ENCODE peak calls at places on chromosomes 1 and 21, in ten cellular contexts. V, K, W, S, R, Y, A, T, E and J are unnamed samples.

GRCh38 chr1:108750476-108751191 is 4.2 kb downstream of the STXBP3 start:
- DNase-seq in V (no peak), K (no peak), W (peak; percentile 4), S (no peak), R (no peak), Y (no peak), A (no peak), T (no peak), E (no peak), J (peak; percentile 24)

GRCh38 chr1:230825061-230825803 is 43.1 kb downstream of the C1orf198 start:
- DNase-seq in V (no peak), K (peak; percentile 77), W (peak; percentile 81), S (no peak), R (no peak), Y (peak; percentile 73), A (peak; percentile 24), T (peak; percentile 30), E (peak; percentile 92), J (peak; percentile 86)

GRCh38 chr1:245380790-245381535 is 226.2 kb downstream of the KIF26B start:
- DNase-seq in V (no peak), K (no peak), W (no peak), S (no peak), R (no peak), Y (peak; percentile 48), A (no peak), T (no peak), E (no peak), J (peak; percentile 29)

GRCh38 chr1:217713223-217713622 is 82.1 kb downstream of the SPATA17 start:
- DNase-seq in V (no peak), K (no peak), W (peak; percentile 55), S (no peak), R (no peak), Y (no peak), A (no peak), T (no peak), E (no peak), J (no peak)

GRCh38 chr1:21913763-21914162 is 23.3 kb downstream of the HSPG2 start:
- DNase-seq in V (no peak), K (no peak), W (no peak), S (no peak), R (no peak), Y (no peak), A (no peak), T (peak; percentile 31), E (no peak), J (peak; percentile 47)

GRCh38 chr21:34020005-34020847 is 53.2 kb upstream of the MRPS6 start:
- DNase-seq in V (no peak), K (peak; percentile 31), W (no peak), S (no peak), R (no peak), Y (no peak), A (no peak), T (no peak), E (no peak), J (no peak)

GRCh38 chr1:100721502-100722205 is 2.1 kb downstream of the VCAM1 start:
- DNase-seq in V (no peak), K (peak; percentile 12), W (peak; percentile 92), S (no peak), R (peak; percentile 22), Y (peak; percentile 52), A (no peak), T (no peak), E (peak; percentile 74), J (peak; percentile 94)

GRCh38 chr1:93673159-93673657 is 8.4 kb downstream of the BCAR3 start:
- DNase-seq in V (no peak), K (no peak), W (peak; percentile 80), S (no peak), R (no peak), Y (peak; percentile 56), A (no peak), T (no peak), E (no peak), J (peak; percentile 61)

GRCh38 chr1:16967095-16967567 is 13.3 kb downstream of the MFAP2 start:
- DNase-seq in V (no peak), K (no peak), W (peak; percentile 84), S (no peak), R (no peak), Y (peak; percentile 81), A (no peak), T (no peak), E (no peak), J (no peak)

GRCh38 chr1:208235983-208236761 is 8.0 kb downstream of the PLXNA2 start:
- DNase-seq in V (no peak), K (no peak), W (peak; percentile 87), S (no peak), R (no peak), Y (peak; percentile 65), A (no peak), T (peak; percentile 59), E (no peak), J (peak; percentile 82)

GRCh38 chr1:64031191-64031590 is 172.2 kb upstream of the UBE2U start:
- DNase-seq in V (no peak), K (no peak), W (peak; percentile 85), S (no peak), R (no peak), Y (no peak), A (no peak), T (no peak), E (peak; percentile 29), J (no peak)

GRCh38 chr1:235892080-235892670 is 25.5 kb upstream of the LYST start:
- DNase-seq in V (no peak), K (no peak), W (no peak), S (no peak), R (no peak), Y (no peak), A (no peak), T (no peak), E (no peak), J (no peak)

GRCh38 chr1:109213824-109214693 is at the start of gene SARS1:
- DNase-seq in V (peak; percentile 40), K (peak; percentile 90), W (peak; percentile 79), S (peak; percentile 79), R (peak; percentile 92), Y (peak; percentile 98), A (peak; percentile 95), T (peak; percentile 70), E (peak; percentile 58), J (peak; percentile 92)

GRCh38 chr1:157438236-157439012 is 113.9 kb downstream of the FCRL5 start:
- DNase-seq in V (no peak), K (no peak), W (peak; percentile 65), S (no peak), R (no peak), Y (no peak), A (no peak), T (no peak), E (no peak), J (peak; percentile 26)

GRCh38 chr21:44914176-44914874 is 6.4 kb downstream of the ITGB2 start:
- DNase-seq in V (no peak), K (peak; percentile 45), W (no peak), S (no peak), R (no peak), Y (no peak), A (peak; percentile 85), T (no peak), E (no peak), J (no peak)

GRCh38 chr1:231040019-231040799 is at the start of gene FAM89A:
- DNase-seq in V (no peak), K (peak; percentile 68), W (peak; percentile 48), S (peak; percentile 52), R (peak; percentile 81), Y (peak; percentile 84), A (peak; percentile 90), T (no peak), E (no peak), J (peak; percentile 68)

GRCh38 chr21:20999567-21000169 is 1.5 kb downstream of the NCAM2 start:
- DNase-seq in V (no peak), K (peak; percentile 14), W (peak; percentile 41), S (peak; percentile 22), R (peak; percentile 56), Y (peak; percentile 66), A (peak; percentile 67), T (no peak), E (peak; percentile 20), J (peak; percentile 50)

GRCh38 chr1:70426154-70427131 is 15.4 kb downstream of the CTH start:
- DNase-seq in V (no peak), K (no peak), W (no peak), S (no peak), R (no peak), Y (no peak), A (no peak), T (peak; percentile 42), E (no peak), J (no peak)

GRCh38 chr1:10059329-10059691 is 26.6 kb downstream of the UBE4B start:
- DNase-seq in V (no peak), K (no peak), W (no peak), S (no peak), R (no peak), Y (no peak), A (no peak), T (peak; percentile 53), E (no peak), J (no peak)

GRCh38 chr1:1892079-1892762 is 1.3 kb upstream of the GNB1 start:
- DNase-seq in V (no peak), K (no peak), W (no peak), S (no peak), R (no peak), Y (no peak), A (no peak), T (no peak), E (no peak), J (peak; percentile 59)

GRCh38 chr21:45048968-45049367 is 25.4 kb upstream of the ADARB1 start:
- DNase-seq in V (no peak), K (no peak), W (peak; percentile 34), S (no peak), R (no peak), Y (no peak), A (no peak), T (no peak), E (no peak), J (peak; percentile 31)

GRCh38 chr1:240492832-240493440 is 119.0 kb downstream of the GREM2 start:
- DNase-seq in V (no peak), K (peak; percentile 16), W (peak; percentile 75), S (no peak), R (peak; percentile 45), Y (no peak), A (no peak), T (no peak), E (no peak), J (no peak)

GRCh38 chr1:175373786-175374623 is 181.4 kb upstream of the KIAA0040 start:
- DNase-seq in V (no peak), K (peak; percentile 50), W (peak; percentile 8), S (peak; percentile 33), R (peak; percentile 74), Y (peak; percentile 55), A (no peak), T (peak; percentile 10), E (no peak), J (peak; percentile 30)

GRCh38 chr1:155051777-155052398 is 772 bp downstream of the ADAM15 start:
- DNase-seq in V (no peak), K (peak; percentile 61), W (peak; percentile 28), S (peak; percentile 43), R (peak; percentile 37), Y (peak; percentile 77), A (peak; percentile 78), T (peak; percentile 26), E (peak; percentile 11), J (peak; percentile 69)

GRCh38 chr1:231684333-231685244 is 58.0 kb downstream of the DISC1 start:
- DNase-seq in V (no peak), K (no peak), W (no peak), S (peak; percentile 89), R (no peak), Y (no peak), A (no peak), T (peak; percentile 98), E (no peak), J (no peak)

GRCh38 chr1:232435746-232436145 is 194.2 kb downstream of the SIPA1L2 start:
- DNase-seq in V (no peak), K (no peak), W (peak; percentile 64), S (no peak), R (no peak), Y (no peak), A (no peak), T (no peak), E (no peak), J (peak; percentile 39)